ENCODE peak calls at places on chromosome 10, in six cellular contexts. U is HepG2, N is K562, Z is GM12878, F is GM12891, W is H1. O is an unnamed sample.

GRCh38 chr10:86668297-86669165 is at the start of gene LDB3:
- DNase-seq in U (no peak), Z (peak), W (no peak), N (no peak), F (peak), O (no peak)

GRCh38 chr10:14126697-14127440 is 203.9 kb downstream of the FRMD4A start:
- DNase-seq in W (no peak), N (no peak), F (no peak), Z (no peak), U (no peak), O (no peak)

GRCh38 chr10:94103192-94103591 is 109.5 kb downstream of the PLCE1 start:
- DNase-seq in N (no peak), W (no peak), F (no peak), U (no peak), Z (no peak), O (no peak)

GRCh38 chr10:122458693-122459092 is 2.7 kb upstream of the HTRA1 start:
- DNase-seq in Z (no peak), U (no peak), F (no peak), N (no peak), W (no peak), O (no peak)

GRCh38 chr10:61325596-61325995 is 127.6 kb downstream of the TMEM26 start:
- DNase-seq in F (no peak), W (no peak), Z (no peak), U (no peak), N (no peak), O (no peak)

GRCh38 chr10:98030991-98031431 is 590 bp upstream of the CRTAC1 start:
- DNase-seq in U (no peak), F (no peak), W (peak), N (no peak), Z (no peak), O (no peak)

GRCh38 chr10:44278669-44279337 is 106.1 kb downstream of the CXCL12 start:
- DNase-seq in W (no peak), N (no peak), Z (no peak), U (no peak), F (no peak), O (no peak)

GRCh38 chr10:22850541-22850940 is 77.3 kb upstream of the ARMC3 start:
- DNase-seq in W (no peak), F (no peak), N (no peak), Z (no peak), U (no peak), O (no peak)

GRCh38 chr10:99619090-99619800 is 994 bp downstream of the SLC25A28 start:
- DNase-seq in U (no peak), W (no peak), F (no peak), N (peak), Z (peak), O (no peak)

GRCh38 chr10:75191821-75192568 is 18.6 kb upstream of the VDAC2 start:
- DNase-seq in W (no peak), N (peak), U (peak), Z (no peak), F (no peak), O (no peak)

GRCh38 chr10:96959733-96960132 is 127.6 kb downstream of the LCOR start:
- DNase-seq in U (no peak), N (no peak), F (no peak), W (no peak), Z (no peak), O (no peak)

GRCh38 chr10:79221110-79222051 is 125.9 kb upstream of the PPIF start:
- DNase-seq in F (no peak), U (no peak), W (no peak), Z (no peak), N (peak), O (no peak)

GRCh38 chr10:9719246-9719645 is 1298.4 kb upstream of the CELF2 start:
- DNase-seq in W (no peak), U (no peak), Z (no peak), F (no peak), N (no peak), O (no peak)

GRCh38 chr10:78914502-78915330 is 154.1 kb upstream of the ZMIZ1 start:
- DNase-seq in N (no peak), Z (peak), W (no peak), F (no peak), U (no peak), O (no peak)

GRCh38 chr10:125363776-125364175 is 203.4 kb upstream of the CTBP2 start:
- DNase-seq in U (no peak), W (no peak), F (no peak), N (no peak), Z (no peak), O (no peak)

GRCh38 chr10:22479419-22479818 is 134.1 kb downstream of the SPAG6 start:
- DNase-seq in F (no peak), U (no peak), N (peak), W (no peak), Z (no peak), O (no peak)

GRCh38 chr10:33270971-33271370 is 63.5 kb downstream of the NRP1 start:
- DNase-seq in U (no peak), N (no peak), F (no peak), W (no peak), Z (no peak), O (no peak)

GRCh38 chr10:119252051-119252465 is 44.7 kb downstream of the GRK5 start:
- DNase-seq in U (peak), W (no peak), Z (no peak), N (peak), F (no peak), O (no peak)

GRCh38 chr10:97673736-97674525 is 13.1 kb downstream of the AVPI1 start:
- DNase-seq in W (no peak), N (peak), F (no peak), U (no peak), Z (no peak), O (no peak)

GRCh38 chr10:50310560-50311174 is 59.4 kb upstream of the ASAH2 start:
- DNase-seq in F (no peak), N (peak), W (peak), Z (no peak), U (peak), O (no peak)

GRCh38 chr10:46514899-46515298 is 41.6 kb downstream of the GPRIN2 start:
- DNase-seq in U (no peak), W (peak), F (no peak), Z (no peak), N (no peak), O (no peak)

GRCh38 chr10:60271319-60272040 is 118.2 kb downstream of the ANK3 start:
- DNase-seq in W (no peak), N (no peak), U (no peak), F (no peak), Z (no peak), O (no peak)

GRCh38 chr10:81920213-81920829 is 45.3 kb downstream of the NRG3 start:
- DNase-seq in U (no peak), W (peak), N (peak), Z (no peak), F (peak), O (peak)

GRCh38 chr10:21173964-21174669 is 277.0 kb upstream of the NEBL start:
- DNase-seq in W (peak), U (no peak), Z (no peak), N (peak), F (peak), O (peak)

GRCh38 chr10:21771219-21771618 is 232.3 kb downstream of the DNAJC1 start:
- DNase-seq in Z (no peak), F (no peak), N (no peak), U (no peak), W (no peak), O (no peak)

GRCh38 chr10:32437334-32437733 is 8.6 kb upstream of the CCDC7 start:
- DNase-seq in U (no peak), F (no peak), Z (no peak), N (no peak), W (no peak), O (no peak)

GRCh38 chr10:23310443-23310842 is 34.2 kb downstream of the C10orf67 start:
- DNase-seq in N (no peak), U (no peak), F (no peak), Z (no peak), W (no peak), O (no peak)

GRCh38 chr10:112844681-112845080 is 105.4 kb upstream of the TCF7L2 start:
- DNase-seq in F (no peak), Z (no peak), N (no peak), U (no peak), W (no peak), O (no peak)

GRCh38 chr10:112848868-112849267 is 101.2 kb upstream of the TCF7L2 start:
- DNase-seq in Z (no peak), F (no peak), U (no peak), N (no peak), W (no peak), O (no peak)

GRCh38 chr10:112845145-112845544 is 104.9 kb upstream of the TCF7L2 start:
- DNase-seq in N (no peak), W (no peak), U (no peak), F (no peak), Z (no peak), O (no peak)

GRCh38 chr10:112848212-112848611 is 101.8 kb upstream of the TCF7L2 start:
- DNase-seq in Z (no peak), N (peak), W (no peak), U (no peak), F (no peak), O (no peak)

DNA sequence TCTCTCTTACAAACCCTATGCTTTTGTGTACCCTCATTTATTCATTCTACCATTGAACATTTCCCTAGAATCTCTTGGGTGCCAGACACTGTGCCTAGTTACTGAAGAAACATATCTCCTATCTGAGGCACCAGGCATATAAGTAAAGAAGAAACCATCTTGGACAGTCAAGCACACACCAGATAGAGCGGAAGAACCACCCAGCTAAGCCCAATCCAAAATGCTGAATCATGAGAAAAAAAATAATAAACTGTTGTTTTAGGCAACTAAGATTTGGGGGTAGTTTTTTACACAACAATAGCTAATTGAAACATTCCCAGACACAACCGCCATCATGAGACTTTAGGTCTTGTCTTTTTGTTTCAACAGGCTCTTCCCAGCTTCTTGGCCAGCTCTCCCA is 102.3 kb upstream of the TCF7L2 start:
- DNase-seq in W (no peak), F (no peak), U (no peak), N (peak), Z (no peak), O (no peak)
- TF ChIP-seq POLR2A in W (no peak), F (no peak), U (no peak), N (no peak), Z (no peak), O (no peak)

GRCh38 chr10:17112566-17112965 is 17.0 kb downstream of the CUBN start:
- DNase-seq in U (no peak), F (no peak), W (no peak), Z (no peak), N (no peak), O (no peak)

GRCh38 chr10:17113346-17113745 is 16.3 kb downstream of the CUBN start:
- DNase-seq in W (no peak), N (no peak), Z (no peak), U (no peak), F (no peak), O (no peak)

GRCh38 chr10:17113889-17114288 is 15.7 kb downstream of the CUBN start:
- DNase-seq in F (no peak), Z (no peak), U (no peak), N (no peak), W (no peak), O (no peak)

GRCh38 chr10:17116193-17116592 is 13.4 kb downstream of the CUBN start:
- DNase-seq in N (no peak), F (no peak), W (no peak), U (no peak), Z (no peak), O (no peak)

GRCh38 chr10:17115683-17116082 is 13.9 kb downstream of the CUBN start:
- DNase-seq in F (no peak), W (no peak), U (no peak), Z (no peak), N (peak), O (no peak)
- TF ChIP-seq POLR2AphosphoS5 in F (no peak), W (no peak), U (no peak), Z (no peak), N (no peak), O (no peak)

GRCh38 chr10:109894516-109894915 is 28.8 kb downstream of the XPNPEP1 start:
- DNase-seq in W (no peak), N (no peak), Z (no peak), U (no peak), F (no peak), O (no peak)
- TF ChIP-seq TAF1 in W (no peak), N (no peak), Z (no peak), U (no peak), F (no peak), O (no peak)

DNA sequence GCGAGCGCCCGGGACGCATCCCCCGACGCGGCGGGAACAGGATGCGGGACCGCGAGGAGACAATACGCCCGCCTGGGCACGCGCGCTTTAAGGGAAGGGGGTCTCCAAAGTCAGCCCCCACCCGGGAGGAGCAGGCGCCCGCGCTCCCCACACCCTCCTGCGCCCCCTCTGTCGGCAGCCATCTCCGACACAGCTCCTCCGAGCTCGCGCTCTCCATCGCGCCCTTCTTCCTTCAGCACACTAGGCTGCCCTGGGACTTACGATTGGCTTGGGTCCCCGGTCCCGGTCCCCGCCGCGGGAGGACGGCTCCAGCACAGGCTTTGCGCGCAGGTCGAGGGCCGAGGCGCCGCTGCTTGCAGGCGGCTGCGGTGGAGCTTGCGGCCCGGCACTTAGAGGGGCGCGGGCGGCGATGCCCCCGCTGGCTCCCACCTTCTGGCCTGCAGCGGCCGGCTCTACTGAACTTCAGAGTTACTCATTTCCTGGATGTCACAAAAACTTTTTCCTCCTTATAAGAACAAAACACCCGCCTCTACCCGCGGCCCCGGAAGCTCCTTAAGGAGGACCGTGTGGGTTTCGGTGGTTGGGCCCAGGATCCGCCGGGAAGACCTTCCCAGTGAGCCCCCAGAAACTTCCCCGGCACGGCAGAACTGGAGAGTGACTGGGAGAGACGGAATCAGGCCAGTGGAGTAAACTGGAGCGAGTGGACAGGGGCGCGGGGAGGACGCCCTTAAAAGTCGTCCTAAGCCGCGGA is at the start of gene ITPRIP:
- DNase-seq in N (peak), U (peak), F (peak), Z (no peak), W (peak), O (peak)
- TF ChIP-seq POLR2A in N (peak), U (no peak), F (peak), Z (peak), W (no peak), O (peak)

DNA sequence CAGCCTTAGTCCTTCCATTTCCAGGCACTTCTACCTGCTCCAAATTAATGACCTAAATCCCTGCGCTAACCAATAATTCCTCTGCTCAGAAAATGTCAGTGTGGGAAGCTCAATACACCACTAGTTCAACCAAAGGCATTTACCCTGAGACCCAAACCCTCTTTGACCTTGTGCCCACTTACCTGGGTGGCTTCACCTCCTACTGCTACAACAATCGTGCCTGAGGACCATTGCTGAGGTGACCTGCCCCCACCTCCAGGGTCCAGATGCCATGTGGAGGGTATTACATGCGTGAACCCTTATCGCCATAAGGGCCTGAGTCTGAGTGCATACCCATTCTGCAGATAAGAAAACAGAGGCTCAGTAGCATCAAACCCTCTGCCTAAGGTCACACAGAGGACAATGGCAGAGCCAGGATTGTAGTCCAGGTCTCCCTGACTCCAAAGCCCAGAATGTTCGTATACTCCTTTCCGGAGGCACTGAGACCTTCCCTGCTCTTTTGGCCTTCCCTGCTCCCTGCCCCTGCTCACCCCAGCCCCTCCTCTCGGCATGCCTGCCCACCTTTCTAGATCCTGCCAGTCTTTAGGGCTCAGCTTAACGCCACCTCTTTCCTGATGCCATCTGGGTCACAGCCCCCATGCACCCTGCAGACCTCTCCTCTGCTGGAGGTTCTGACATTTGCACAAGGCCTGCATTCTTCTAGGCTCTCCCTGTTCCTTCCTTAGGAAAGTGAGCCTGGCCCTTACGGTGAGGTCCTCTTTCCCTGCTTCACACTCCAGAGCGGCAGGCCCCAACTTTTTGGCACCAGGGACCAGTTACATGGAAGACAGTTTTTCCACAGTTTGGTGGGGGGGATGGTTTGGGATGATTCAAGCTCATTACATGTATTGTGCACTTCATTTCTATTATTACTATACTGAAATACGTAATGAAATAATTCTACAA is 94.9 kb downstream of the CHST15 start:
- DNase-seq in W (no peak), U (no peak), Z (no peak), N (no peak), F (peak), O (no peak)
- TF ChIP-seq POLR2AphosphoS5 in W (no peak), U (no peak), Z (no peak), N (no peak), F (no peak), O (no peak)

GRCh38 chr10:126500866-126501265 is 112.6 kb upstream of the ADAM12 start:
- DNase-seq in Z (no peak), U (no peak), F (no peak), N (no peak), W (no peak), O (no peak)
- TF ChIP-seq TAF1 in Z (no peak), U (no peak), F (no peak), N (no peak), W (no peak), O (no peak)

DNA sequence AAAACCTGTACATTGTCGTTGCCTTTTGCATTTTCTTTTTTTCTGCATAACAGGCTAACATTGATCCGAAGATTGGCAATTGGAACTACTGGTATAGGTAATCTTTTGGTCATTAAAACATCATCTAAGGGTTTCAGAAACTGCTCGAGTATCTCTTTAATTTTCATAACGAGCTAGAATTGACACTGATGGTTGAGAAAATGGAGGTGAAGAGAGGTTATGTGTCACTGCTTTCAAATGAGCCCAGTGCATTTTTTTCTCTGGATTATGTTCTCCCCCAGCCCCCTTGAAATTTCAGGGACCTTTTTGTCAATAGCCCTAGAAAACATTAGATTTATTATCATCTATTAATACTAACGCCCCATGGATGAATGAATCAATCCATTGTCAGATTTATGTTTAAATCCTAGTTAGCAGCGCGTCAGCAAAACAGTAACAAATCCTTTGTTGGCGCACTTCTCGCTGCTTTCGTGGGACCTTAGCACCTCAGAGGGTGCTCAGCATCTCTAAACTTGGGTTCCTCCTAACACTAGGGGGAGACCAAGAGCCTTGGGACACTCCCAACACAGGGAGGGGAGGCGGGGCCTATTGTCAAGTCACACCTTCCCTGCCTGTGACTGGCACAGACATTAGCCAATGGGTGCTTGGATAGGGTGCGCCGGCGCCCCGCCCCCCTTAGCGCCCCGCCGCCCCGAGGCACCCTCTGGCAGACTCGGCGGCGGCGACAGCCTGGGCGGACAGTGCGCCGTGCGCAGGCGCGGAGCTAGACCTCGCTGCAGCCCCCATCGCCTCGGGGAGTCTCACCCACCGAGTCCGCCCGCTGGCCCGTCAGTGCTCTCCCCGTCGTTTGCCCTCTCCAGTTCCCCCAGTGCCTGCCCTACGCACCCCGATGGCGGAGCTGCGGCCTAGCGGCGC is at the start of gene SUFU:
- DNase-seq in F (peak), W (peak), Z (peak), U (peak), N (peak), O (peak)
- TF ChIP-seq POLR2A in F (peak), W (no peak), Z (peak), U (peak), N (no peak), O (peak)

O was measured in GM12892.